ENCODE peak calls at places on chromosomes 11 and 22, in six cellular contexts. V, A, F, D, X and Q are unnamed samples.

GRCh38 chr11:117613521-117613920 is 183.5 kb downstream of the DSCAML1 start:
- DNase-seq in V (no peak), X (no peak), D (no peak), F (no peak), A (peak), Q (no peak)

GRCh38 chr11:122852071-122852831 is 14.0 kb downstream of the CRTAM start:
- DNase-seq in A (no peak), F (peak), V (no peak), D (no peak), X (no peak), Q (no peak)

GRCh38 chr11:32939046-32939445 is 46.4 kb downstream of the QSER1 start:
- DNase-seq in X (no peak), A (no peak), V (no peak), D (no peak), F (no peak), Q (no peak)

GRCh38 chr11:1238767-1239595 is 16.1 kb downstream of the MUC5B start:
- DNase-seq in F (no peak), A (peak), X (no peak), D (no peak), V (no peak), Q (no peak)

GRCh38 chr22:48223488-48224190 is 1461.2 kb downstream of the TBC1D22A start:
- DNase-seq in V (no peak), A (no peak), X (no peak), D (no peak), F (no peak), Q (no peak)

GRCh38 chr22:37229012-37229804 is 14.9 kb downstream of the RAC2 start:
- DNase-seq in X (peak), F (no peak), V (no peak), A (no peak), D (no peak), Q (peak)

GRCh38 chr11:65212226-65212801 is 30.6 kb downstream of the CAPN1 start:
- DNase-seq in D (no peak), X (no peak), A (peak), F (no peak), V (no peak), Q (no peak)

GRCh38 chr11:26287067-26287518 is 44.8 kb upstream of the ANO3 start:
- DNase-seq in A (no peak), D (no peak), V (no peak), F (no peak), X (no peak), Q (no peak)

GRCh38 chr11:57167125-57167839 is 14.5 kb upstream of the LRRC55 start:
- DNase-seq in V (no peak), A (no peak), F (no peak), D (no peak), X (no peak), Q (no peak)

GRCh38 chr11:291281-292210 is 2.6 kb downstream of the PGGHG start:
- DNase-seq in V (no peak), A (no peak), X (no peak), D (no peak), F (no peak), Q (no peak)

GRCh38 chr11:63920126-63920869 is 3.3 kb upstream of the RCOR2 start:
- DNase-seq in A (peak), V (peak), D (no peak), X (no peak), F (no peak), Q (no peak)

GRCh38 chr11:45745065-45745811 is 59.7 kb upstream of the SLC35C1 start:
- DNase-seq in V (no peak), F (no peak), D (no peak), A (no peak), X (no peak), Q (no peak)

GRCh38 chr22:28829358-28830181 is 29.2 kb upstream of the XBP1 start:
- DNase-seq in F (peak), A (peak), V (peak), D (peak), X (peak), Q (peak)

GRCh38 chr11:130478881-130479280 is 30.4 kb downstream of the ADAMTS15 start:
- DNase-seq in D (no peak), F (no peak), X (no peak), A (no peak), V (no peak), Q (no peak)

GRCh38 chr22:36433318-36434231 is 45.8 kb upstream of the MYH9 start:
- DNase-seq in F (no peak), V (no peak), A (no peak), D (no peak), X (no peak), Q (no peak)

GRCh38 chr11:74444173-74444832 is 23.0 kb downstream of the KCNE3 start:
- DNase-seq in A (no peak), F (no peak), D (no peak), V (no peak), X (no peak), Q (no peak)

GRCh38 chr11:17406082-17406817 is 17.8 kb upstream of the KCNJ11 start:
- DNase-seq in V (no peak), D (no peak), F (no peak), X (no peak), A (no peak), Q (no peak)

GRCh38 chr11:99693941-99694492 is 673.3 kb downstream of the CNTN5 start:
- DNase-seq in V (no peak), F (no peak), A (no peak), X (peak), D (no peak), Q (peak)

GRCh38 chr11:45187375-45187774 is 40.9 kb downstream of the PRDM11 start:
- DNase-seq in X (no peak), D (no peak), A (no peak), F (no peak), V (no peak), Q (no peak)

GRCh38 chr11:76049506-76049905 is 156.8 kb downstream of the WNT11 start:
- DNase-seq in A (no peak), V (no peak), D (no peak), F (no peak), X (no peak), Q (no peak)

GRCh38 chr22:45163074-45163416 is 680 bp upstream of the NUP50 start:
- DNase-seq in F (no peak), X (peak), A (peak), V (no peak), D (no peak), Q (no peak)